ENCODE peak calls at places on chromosome 1, in seven cellular contexts. M, B, Q, J, C, G and I are unnamed samples.

GRCh38 chr1:201128962-201129361 is 2.0 kb upstream of the ASCL5 start:
- DNase-seq in C (no peak), B (no peak), J (no peak), M (no peak), Q (no peak), G (no peak), I (no peak)

GRCh38 chr1:33181906-33182305 is at the start of gene TRIM62:
- DNase-seq in M (peak), Q (peak), G (peak), B (peak), J (peak), C (peak), I (peak)

GRCh38 chr1:154958681-154959447 is 2.7 kb downstream of the PYGO2 start:
- DNase-seq in J (no peak), B (no peak), Q (no peak), G (no peak), C (no peak), M (no peak), I (no peak)

GRCh38 chr1:168202941-168203654 is 22.7 kb upstream of the SFT2D2 start:
- DNase-seq in B (no peak), Q (no peak), J (no peak), M (peak), G (no peak), C (peak), I (peak)

GRCh38 chr1:186745531-186746146 is 65.4 kb upstream of the PTGS2 start:
- DNase-seq in M (no peak), G (no peak), Q (no peak), B (peak), J (no peak), C (no peak), I (no peak)

GRCh38 chr1:221979461-221980032 is 237.7 kb upstream of the DUSP10 start:
- DNase-seq in B (no peak), Q (no peak), C (no peak), G (no peak), J (no peak), M (no peak), I (no peak)

GRCh38 chr1:12460911-12461621 is 156.9 kb downstream of the DHRS3 start:
- DNase-seq in Q (no peak), C (no peak), M (no peak), B (peak), G (no peak), J (no peak), I (peak)

GRCh38 chr1:36529762-36530260 is 47.1 kb upstream of the CSF3R start:
- DNase-seq in B (no peak), G (no peak), J (peak), C (no peak), Q (no peak), M (no peak), I (no peak)

GRCh38 chr1:45604239-45604638 is 19.6 kb downstream of the CCDC17 start:
- DNase-seq in J (no peak), Q (no peak), C (no peak), B (no peak), G (no peak), M (no peak), I (no peak)

GRCh38 chr1:49102752-49103151 is 326.1 kb upstream of the BEND5 start:
- DNase-seq in C (no peak), J (no peak), Q (no peak), G (no peak), B (no peak), M (no peak), I (peak)

GRCh38 chr1:206461602-206462455 is 8.4 kb upstream of the IKBKE start:
- DNase-seq in B (peak), M (no peak), C (peak), J (peak), Q (peak), G (peak), I (peak)

GRCh38 chr1:94236630-94237290 is 624 bp downstream of the ARHGAP29 start:
- DNase-seq in J (no peak), G (no peak), C (no peak), M (no peak), B (peak), Q (no peak), I (peak)

GRCh38 chr1:53765656-53766055 is 26.7 kb upstream of the GLIS1 start:
- DNase-seq in G (no peak), M (peak), Q (no peak), C (peak), J (no peak), B (no peak), I (peak)

GRCh38 chr1:227214170-227214569 is 104.1 kb downstream of the CDC42BPA start:
- DNase-seq in Q (no peak), G (no peak), B (no peak), C (no peak), M (no peak), J (no peak), I (no peak)

DNA sequence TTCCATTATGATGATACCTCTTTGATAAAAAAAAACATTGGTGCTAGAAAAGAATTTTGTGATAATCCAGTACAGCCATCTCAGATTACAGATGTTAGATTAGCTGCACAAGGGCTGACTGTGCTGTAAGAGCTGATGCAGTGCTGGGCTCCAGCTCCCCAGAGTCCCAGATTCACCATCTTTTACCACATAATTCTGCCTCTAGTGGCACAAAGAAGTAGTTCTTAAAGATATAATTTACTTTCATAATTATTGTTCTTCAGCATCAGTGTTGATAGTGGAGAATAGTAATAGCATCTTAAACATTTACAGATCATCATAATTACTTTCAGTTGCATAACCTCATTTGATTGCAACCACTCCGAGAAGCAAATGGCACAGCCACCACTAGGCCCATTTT is 262.1 kb downstream of the BRINP2 start:
- DNase-seq in B (no peak), Q (no peak), J (peak), G (no peak), M (no peak), C (peak), I (peak)
- TF ChIP-seq CTCF in B (no peak), Q (no peak), J (peak), G (no peak), M (no peak), C (no peak), I (peak)

GRCh38 chr1:7703321-7704213 is 67.5 kb upstream of the VAMP3 start:
- DNase-seq in M (no peak), G (no peak), C (no peak), J (peak), Q (peak), B (no peak), I (no peak)

GRCh38 chr1:7707527-7707926 is 63.6 kb upstream of the VAMP3 start:
- DNase-seq in M (peak), J (no peak), C (no peak), G (no peak), Q (no peak), B (no peak), I (no peak)

GRCh38 chr1:7705908-7706216 is 65.2 kb upstream of the VAMP3 start:
- DNase-seq in C (no peak), G (no peak), M (no peak), J (no peak), Q (no peak), B (no peak), I (no peak)

GRCh38 chr1:7704214-7705047 is 66.7 kb upstream of the VAMP3 start:
- DNase-seq in M (peak), C (peak), Q (peak), B (peak), J (peak), G (peak), I (peak)

DNA sequence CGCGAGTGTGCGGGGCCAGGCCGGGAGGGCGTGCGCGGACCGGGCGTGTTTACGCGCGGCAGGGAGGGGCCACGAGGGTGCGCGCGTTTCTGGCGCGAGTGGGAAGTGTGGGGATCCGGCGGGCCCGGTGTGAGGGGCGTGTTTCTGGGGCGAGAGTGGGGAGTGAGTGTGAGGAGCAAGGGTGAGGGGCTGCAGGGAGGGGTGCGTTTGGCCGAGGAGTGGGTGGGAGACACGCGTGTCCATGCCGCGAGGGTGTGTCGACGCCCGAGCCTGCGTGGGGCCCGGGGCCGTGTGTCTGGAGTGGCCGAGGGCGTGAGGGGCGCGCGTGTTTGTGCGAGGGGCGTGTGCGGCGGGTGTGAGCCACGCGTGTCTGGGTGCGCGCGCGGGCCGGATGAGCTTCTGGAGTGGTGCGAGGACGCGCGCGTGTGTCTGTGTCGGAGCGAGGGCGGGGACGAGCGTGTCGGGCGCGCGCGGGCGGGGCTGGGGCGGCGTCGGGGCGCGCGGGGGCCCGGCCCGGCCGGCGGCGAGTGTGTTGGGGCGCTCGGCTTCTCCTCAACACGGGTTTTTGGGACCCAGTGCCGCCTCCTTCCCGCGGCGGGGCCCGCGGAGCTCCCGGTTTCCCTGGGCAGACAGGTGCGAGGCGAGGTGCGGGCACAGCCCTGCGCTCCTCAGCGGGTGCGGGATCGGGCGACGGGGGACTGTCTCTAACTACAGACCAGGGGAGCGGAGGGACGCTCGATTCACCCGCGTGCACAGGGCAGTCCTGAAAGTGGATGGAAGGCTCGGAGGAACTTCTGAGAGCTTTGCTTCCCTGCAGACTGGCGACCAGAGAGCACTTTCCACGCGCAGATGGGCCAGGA is 65.8 kb upstream of the VAMP3 start:
- DNase-seq in B (no peak), C (no peak), M (no peak), Q (peak), G (peak), J (peak), I (peak)
- H3K4me3 ChIP-seq in B (no peak), C (no peak), M (no peak), Q (peak), G (peak), J (peak), I (no peak)

DNA sequence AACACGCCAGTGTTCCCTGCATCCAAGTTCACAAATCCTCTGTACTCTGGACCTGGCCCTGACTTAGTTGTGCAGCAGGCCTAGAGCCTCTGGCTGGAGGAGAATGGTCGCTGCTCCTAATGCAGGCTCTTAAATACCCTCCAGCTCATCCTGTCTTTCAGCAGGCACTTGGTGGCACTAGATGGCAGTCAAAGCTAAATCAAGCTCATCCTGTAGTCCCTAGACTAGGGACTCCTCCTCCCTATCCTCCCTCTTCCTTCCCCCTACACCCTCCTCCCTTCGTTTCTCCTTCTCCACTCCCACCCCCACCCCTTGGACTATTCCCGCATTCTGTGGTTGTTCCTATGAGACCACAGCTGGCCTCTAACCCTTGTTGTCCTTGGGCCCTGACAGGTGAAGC is 41.5 kb upstream of the MTR start:
- DNase-seq in B (peak), C (peak), G (no peak), J (peak), M (no peak), Q (no peak), I (no peak)
- TF ChIP-seq CTCF in B (peak), C (peak), G (no peak), J (peak), M (peak), Q (no peak), I (peak)

GRCh38 chr1:22896184-22896583 is 76.5 kb downstream of the LACTBL1 start:
- DNase-seq in B (no peak), J (no peak), G (no peak), C (no peak), Q (no peak), M (no peak), I (no peak)
- H3K4me3 ChIP-seq in B (no peak), J (no peak), G (no peak), C (no peak), Q (no peak), M (no peak), I (no peak)

GRCh38 chr1:2875677-2876531 is 74.4 kb upstream of the TTC34 start:
- DNase-seq in Q (no peak), J (peak), C (no peak), B (peak), M (no peak), G (peak), I (no peak)
- TF ChIP-seq CTCF in Q (no peak), J (no peak), C (no peak), B (peak), M (peak), G (peak), I (no peak)

GRCh38 chr1:18636762-18637552 is 6.3 kb downstream of the PAX7 start:
- DNase-seq in J (peak), C (no peak), G (no peak), M (no peak), Q (no peak), B (no peak), I (no peak)
- H3K4me3 ChIP-seq in J (no peak), C (no peak), G (no peak), M (no peak), Q (no peak), B (no peak), I (no peak)